ENCODE peak calls at places on chromosomes 5 and 9, in ten cellular contexts. One of them, this sample, is unnamed.
A peak's percentile ranks its signal among the peaks of the same experiment; 100 is the strongest.

GRCh38 chr5:131746423-131746822 is 50.4 kb downstream of the FNIP1 start:
- DNase-seq in sigmoid colon: no peak
- DNase-seq in fibroblast of lung: no peak
- DNase-seq in GM13976: no peak
- DNase-seq in H1: no peak
- DNase-seq in cardiac fibroblast: no peak
- DNase-seq in astrocyte of the spinal cord: no peak
- DNase-seq in Calu3: no peak
- DNase-seq in stomach: no peak
- DNase-seq in transverse colon: no peak
- DNase-seq in this sample: no peak

GRCh38 chr5:107248065-107248695 is 422.6 kb downstream of the EFNA5 start:
- DNase-seq in fibroblast of lung: peak; percentile 68
- DNase-seq in stomach: peak; percentile 69
- DNase-seq in Calu3: peak; percentile 87
- DNase-seq in H1: peak; percentile 87
- DNase-seq in cardiac fibroblast: peak; percentile 72
- DNase-seq in astrocyte of the spinal cord: peak; percentile 50
- DNase-seq in transverse colon: peak; percentile 59
- DNase-seq in GM13976: peak; percentile 40
- DNase-seq in sigmoid colon: no peak
- DNase-seq in this sample: peak; percentile 24

GRCh38 chr9:118711843-118712242 is 657.4 kb downstream of the BRINP1 start:
- DNase-seq in transverse colon: no peak
- DNase-seq in fibroblast of lung: no peak
- DNase-seq in GM13976: no peak
- DNase-seq in Calu3: no peak
- DNase-seq in stomach: no peak
- DNase-seq in sigmoid colon: no peak
- DNase-seq in astrocyte of the spinal cord: no peak
- DNase-seq in H1: no peak
- DNase-seq in cardiac fibroblast: no peak
- DNase-seq in this sample: no peak

GRCh38 chr5:55924744-55925143 is 70.0 kb downstream of the IL6ST start:
- DNase-seq in astrocyte of the spinal cord: no peak
- DNase-seq in cardiac fibroblast: no peak
- DNase-seq in transverse colon: no peak
- DNase-seq in GM13976: no peak
- DNase-seq in fibroblast of lung: no peak
- DNase-seq in stomach: no peak
- DNase-seq in H1: peak; percentile 23
- DNase-seq in Calu3: no peak
- DNase-seq in sigmoid colon: no peak
- DNase-seq in this sample: no peak

GRCh38 chr5:177600458-177601018 is 606 bp downstream of the B4GALT7 start:
- DNase-seq in H1: no peak
- DNase-seq in sigmoid colon: no peak
- DNase-seq in astrocyte of the spinal cord: peak; percentile 13
- DNase-seq in cardiac fibroblast: peak; percentile 31
- DNase-seq in stomach: no peak
- DNase-seq in Calu3: no peak
- DNase-seq in fibroblast of lung: no peak
- DNase-seq in transverse colon: no peak
- DNase-seq in GM13976: no peak
- DNase-seq in this sample: peak; percentile 37

GRCh38 chr5:40736103-40736875 is 19.5 kb downstream of the TTC33 start:
- DNase-seq in cardiac fibroblast: peak; percentile 70
- DNase-seq in sigmoid colon: no peak
- DNase-seq in transverse colon: no peak
- DNase-seq in stomach: no peak
- DNase-seq in Calu3: peak; percentile 25
- DNase-seq in GM13976: peak; percentile 36
- DNase-seq in astrocyte of the spinal cord: peak; percentile 72
- DNase-seq in fibroblast of lung: peak; percentile 78
- DNase-seq in H1: no peak
- DNase-seq in this sample: no peak

GRCh38 chr5:134432677-134433359 is 21.1 kb upstream of the CDKN2AIPNL start:
- DNase-seq in stomach: no peak
- DNase-seq in sigmoid colon: no peak
- DNase-seq in fibroblast of lung: peak; percentile 25
- DNase-seq in Calu3: no peak
- DNase-seq in astrocyte of the spinal cord: peak; percentile 40
- DNase-seq in cardiac fibroblast: peak; percentile 16
- DNase-seq in H1: no peak
- DNase-seq in transverse colon: no peak
- DNase-seq in GM13976: no peak
- DNase-seq in this sample: no peak

GRCh38 chr9:128059365-128059983 is 7.6 kb downstream of the NAIF1 start:
- DNase-seq in cardiac fibroblast: no peak
- DNase-seq in transverse colon: no peak
- DNase-seq in Calu3: no peak
- DNase-seq in GM13976: no peak
- DNase-seq in fibroblast of lung: no peak
- DNase-seq in H1: no peak
- DNase-seq in sigmoid colon: no peak
- DNase-seq in astrocyte of the spinal cord: no peak
- DNase-seq in stomach: no peak
- DNase-seq in this sample: no peak

GRCh38 chr5:121029536-121030245 is 565.6 kb downstream of the PRR16 start:
- DNase-seq in sigmoid colon: no peak
- DNase-seq in cardiac fibroblast: no peak
- DNase-seq in GM13976: no peak
- DNase-seq in fibroblast of lung: no peak
- DNase-seq in stomach: no peak
- DNase-seq in H1: no peak
- DNase-seq in Calu3: no peak
- DNase-seq in transverse colon: no peak
- DNase-seq in astrocyte of the spinal cord: no peak
- DNase-seq in this sample: no peak

GRCh38 chr9:131270171-131271015 is 5.9 kb downstream of the FAM78A start:
- DNase-seq in fibroblast of lung: no peak
- DNase-seq in Calu3: no peak
- DNase-seq in cardiac fibroblast: peak; percentile 30
- DNase-seq in transverse colon: peak; percentile 67
- DNase-seq in astrocyte of the spinal cord: no peak
- DNase-seq in GM13976: peak; percentile 79
- DNase-seq in sigmoid colon: peak; percentile 86
- DNase-seq in stomach: peak; percentile 46
- DNase-seq in H1: no peak
- DNase-seq in this sample: no peak

GRCh38 chr9:115913666-115914065 is 239.9 kb upstream of the PAPPA start:
- DNase-seq in Calu3: no peak
- DNase-seq in sigmoid colon: no peak
- DNase-seq in transverse colon: no peak
- DNase-seq in cardiac fibroblast: peak; percentile 62
- DNase-seq in GM13976: no peak
- DNase-seq in H1: no peak
- DNase-seq in stomach: no peak
- DNase-seq in fibroblast of lung: peak; percentile 56
- DNase-seq in astrocyte of the spinal cord: peak; percentile 39
- DNase-seq in this sample: no peak

GRCh38 chr5:139725073-139725830 is 70.4 kb upstream of the PSD2 start:
- DNase-seq in transverse colon: no peak
- DNase-seq in sigmoid colon: peak; percentile 80
- DNase-seq in fibroblast of lung: peak; percentile 91
- DNase-seq in GM13976: no peak
- DNase-seq in cardiac fibroblast: peak; percentile 84
- DNase-seq in Calu3: peak; percentile 62
- DNase-seq in astrocyte of the spinal cord: peak; percentile 80
- DNase-seq in stomach: peak; percentile 35
- DNase-seq in H1: no peak
- DNase-seq in this sample: no peak

GRCh38 chr5:102262688-102263087 is 33.4 kb downstream of the SLCO4C1 start:
- DNase-seq in fibroblast of lung: no peak
- DNase-seq in sigmoid colon: no peak
- DNase-seq in astrocyte of the spinal cord: no peak
- DNase-seq in cardiac fibroblast: no peak
- DNase-seq in Calu3: no peak
- DNase-seq in GM13976: no peak
- DNase-seq in transverse colon: no peak
- DNase-seq in stomach: no peak
- DNase-seq in H1: no peak
- DNase-seq in this sample: no peak

DNA sequence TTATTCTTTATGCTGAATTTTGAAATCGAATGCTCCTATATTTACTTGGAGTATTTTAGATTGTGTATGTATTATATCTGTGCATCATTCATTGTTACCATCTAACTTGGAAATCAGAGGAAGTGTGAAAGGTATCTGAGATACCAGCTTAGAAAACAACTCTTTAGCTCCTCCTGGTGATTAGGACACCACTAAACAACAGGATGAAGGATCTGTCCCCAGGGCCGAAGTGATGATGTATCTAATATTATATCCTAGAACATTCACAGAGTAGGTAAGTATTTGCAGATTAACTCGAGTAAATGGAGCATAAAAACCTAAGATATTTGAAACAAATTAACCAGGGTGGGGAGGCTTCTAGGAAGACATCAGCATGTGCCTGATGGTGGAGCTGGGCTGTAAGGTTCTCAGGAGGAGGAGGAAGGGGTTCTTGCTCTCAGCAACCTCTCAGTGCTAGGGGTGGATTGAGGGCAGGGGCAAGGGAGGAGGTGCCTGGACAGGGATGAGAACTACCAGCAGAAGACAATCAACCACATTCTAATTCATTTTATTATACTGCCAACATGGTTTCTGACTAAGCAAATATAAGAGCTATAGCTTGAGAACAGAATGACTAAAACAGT is 2.6 kb upstream of the NFIL3 start:
- DNase-seq in astrocyte of the spinal cord: peak; percentile 60
- DNase-seq in cardiac fibroblast: peak; percentile 67
- DNase-seq in GM13976: peak; percentile 62
- DNase-seq in sigmoid colon: no peak
- DNase-seq in Calu3: no peak
- DNase-seq in stomach: no peak
- DNase-seq in fibroblast of lung: peak; percentile 66
- DNase-seq in transverse colon: no peak
- DNase-seq in H1: no peak
- DNase-seq in this sample: no peak
- TF ChIP-seq CTCF in astrocyte of the spinal cord: peak; percentile 50
- TF ChIP-seq CTCF in cardiac fibroblast: no peak
- TF ChIP-seq CTCF in GM13976: peak; percentile 55
- TF ChIP-seq CTCF in sigmoid colon: peak; percentile 26
- TF ChIP-seq CTCF in Calu3: no peak
- TF ChIP-seq CTCF in stomach: peak; percentile 37
- TF ChIP-seq CTCF in fibroblast of lung: peak; percentile 39
- TF ChIP-seq CTCF in transverse colon: peak; percentile 48
- TF ChIP-seq CTCF in H1: peak; percentile 43
- TF ChIP-seq CTCF in this sample: peak; percentile 59

GRCh38 chr9:77807295-77807694 is 159.2 kb upstream of the GNA14 start:
- DNase-seq in GM13976: no peak
- DNase-seq in H1: no peak
- DNase-seq in transverse colon: no peak
- DNase-seq in fibroblast of lung: peak; percentile 94
- DNase-seq in sigmoid colon: no peak
- DNase-seq in astrocyte of the spinal cord: peak; percentile 73
- DNase-seq in cardiac fibroblast: peak; percentile 97
- DNase-seq in stomach: no peak
- DNase-seq in Calu3: no peak
- DNase-seq in this sample: no peak
- TF ChIP-seq CTCF in GM13976: no peak
- TF ChIP-seq CTCF in H1: no peak
- TF ChIP-seq CTCF in transverse colon: no peak
- TF ChIP-seq CTCF in fibroblast of lung: peak; percentile 3
- TF ChIP-seq CTCF in sigmoid colon: no peak
- TF ChIP-seq CTCF in astrocyte of the spinal cord: no peak
- TF ChIP-seq CTCF in cardiac fibroblast: no peak
- TF ChIP-seq CTCF in stomach: no peak
- TF ChIP-seq CTCF in Calu3: no peak
- TF ChIP-seq CTCF in this sample: no peak

GRCh38 chr9:14533867-14534650 is 159.2 kb downstream of the ZDHHC21 start:
- DNase-seq in stomach: no peak
- DNase-seq in GM13976: no peak
- DNase-seq in transverse colon: no peak
- DNase-seq in H1: no peak
- DNase-seq in sigmoid colon: no peak
- DNase-seq in fibroblast of lung: no peak
- DNase-seq in cardiac fibroblast: no peak
- DNase-seq in Calu3: no peak
- DNase-seq in astrocyte of the spinal cord: no peak
- DNase-seq in this sample: no peak
- TF ChIP-seq CTCF in stomach: no peak
- TF ChIP-seq CTCF in GM13976: no peak
- TF ChIP-seq CTCF in transverse colon: no peak
- TF ChIP-seq CTCF in H1: no peak
- TF ChIP-seq CTCF in sigmoid colon: no peak
- TF ChIP-seq CTCF in fibroblast of lung: no peak
- TF ChIP-seq CTCF in cardiac fibroblast: no peak
- TF ChIP-seq CTCF in Calu3: no peak
- TF ChIP-seq CTCF in astrocyte of the spinal cord: no peak
- TF ChIP-seq CTCF in this sample: no peak

GRCh38 chr9:83234541-83234940 is 171.6 kb upstream of the RASEF start:
- DNase-seq in stomach: no peak
- DNase-seq in transverse colon: no peak
- DNase-seq in Calu3: no peak
- DNase-seq in sigmoid colon: no peak
- DNase-seq in astrocyte of the spinal cord: no peak
- DNase-seq in GM13976: no peak
- DNase-seq in cardiac fibroblast: peak; percentile 46
- DNase-seq in H1: no peak
- DNase-seq in fibroblast of lung: no peak
- DNase-seq in this sample: no peak

GRCh38 chr9:83233647-83234046 is 170.7 kb upstream of the RASEF start:
- DNase-seq in astrocyte of the spinal cord: no peak
- DNase-seq in GM13976: no peak
- DNase-seq in fibroblast of lung: no peak
- DNase-seq in stomach: no peak
- DNase-seq in transverse colon: no peak
- DNase-seq in Calu3: no peak
- DNase-seq in H1: no peak
- DNase-seq in cardiac fibroblast: no peak
- DNase-seq in sigmoid colon: no peak
- DNase-seq in this sample: no peak

GRCh38 chr9:83236029-83236696 is 173.2 kb upstream of the RASEF start:
- DNase-seq in cardiac fibroblast: no peak
- DNase-seq in sigmoid colon: no peak
- DNase-seq in GM13976: no peak
- DNase-seq in transverse colon: no peak
- DNase-seq in astrocyte of the spinal cord: no peak
- DNase-seq in fibroblast of lung: no peak
- DNase-seq in Calu3: no peak
- DNase-seq in stomach: no peak
- DNase-seq in H1: no peak
- DNase-seq in this sample: no peak

GRCh38 chr9:83235524-83235923 is 172.6 kb upstream of the RASEF start:
- DNase-seq in sigmoid colon: no peak
- DNase-seq in H1: no peak
- DNase-seq in stomach: no peak
- DNase-seq in fibroblast of lung: no peak
- DNase-seq in cardiac fibroblast: no peak
- DNase-seq in astrocyte of the spinal cord: no peak
- DNase-seq in transverse colon: no peak
- DNase-seq in Calu3: no peak
- DNase-seq in GM13976: no peak
- DNase-seq in this sample: no peak

DNA sequence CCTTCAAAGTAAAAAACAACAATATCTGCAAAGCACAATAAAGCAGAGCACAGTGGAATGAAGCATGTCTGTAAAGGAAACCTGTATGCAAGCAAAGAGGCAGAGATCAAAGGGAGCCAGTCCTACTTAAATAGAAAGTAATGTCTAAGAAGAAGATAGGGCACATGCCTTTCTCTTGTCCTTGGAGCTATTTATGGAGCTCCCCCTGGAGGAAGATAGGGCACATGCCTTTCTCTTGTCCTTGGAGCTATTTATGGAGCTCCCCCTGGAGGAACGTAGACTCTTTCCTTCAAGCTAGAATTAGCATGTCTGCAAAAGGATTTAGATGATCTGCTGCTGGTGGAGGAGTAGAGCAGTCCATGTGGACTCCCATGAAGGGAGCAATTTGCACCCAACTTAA is 168.1 kb upstream of the RASEF start:
- DNase-seq in stomach: no peak
- DNase-seq in sigmoid colon: no peak
- DNase-seq in H1: no peak
- DNase-seq in fibroblast of lung: peak; percentile 22
- DNase-seq in Calu3: no peak
- DNase-seq in cardiac fibroblast: no peak
- DNase-seq in astrocyte of the spinal cord: no peak
- DNase-seq in GM13976: no peak
- DNase-seq in transverse colon: no peak
- DNase-seq in this sample: no peak
- TF ChIP-seq CTCF in stomach: no peak
- TF ChIP-seq CTCF in sigmoid colon: no peak
- TF ChIP-seq CTCF in H1: no peak
- TF ChIP-seq CTCF in fibroblast of lung: peak; percentile 35
- TF ChIP-seq CTCF in Calu3: no peak
- TF ChIP-seq CTCF in cardiac fibroblast: peak; percentile 80
- TF ChIP-seq CTCF in astrocyte of the spinal cord: no peak
- TF ChIP-seq CTCF in GM13976: no peak
- TF ChIP-seq CTCF in transverse colon: no peak
- TF ChIP-seq CTCF in this sample: no peak

This sample was measured in right lobe of liver.